ENCODE peak calls at places on chromosomes 4 and X, in four cellular contexts. S, I, Y and K are unnamed samples.

GRCh38 chr4:90840828-90841227 is 713.6 kb downstream of the CCSER1 start:
- DNase-seq in Y (no peak), S (no peak), I (no peak), K (peak)

GRCh38 chr4:101954351-101954750 is 163.8 kb downstream of the BANK1 start:
- DNase-seq in S (no peak), Y (peak), I (no peak), K (peak)

GRCh38 chr4:35541146-35541887 is 703.0 kb downstream of the ARAP2 start:
- DNase-seq in I (no peak), S (no peak), Y (no peak), K (no peak)

GRCh38 chrX:17987783-17988182 is 126.7 kb upstream of the RAI2 start:
- DNase-seq in S (no peak), I (no peak), Y (no peak), K (no peak)

GRCh38 chr4:25993564-25994185 is 79.7 kb downstream of the SMIM20 start:
- DNase-seq in S (peak), Y (peak), I (peak), K (peak)

GRCh38 chrX:23854945-23855344 is 52.8 kb downstream of the APOO start:
- DNase-seq in S (no peak), Y (peak), I (no peak), K (peak)

GRCh38 chrX:80602017-80602765 is 181.9 kb downstream of the TENT5D start:
- DNase-seq in S (no peak), I (no peak), Y (peak), K (peak)

GRCh38 chr4:147060171-147060931 is 114.7 kb upstream of the TTC29 start:
- DNase-seq in S (no peak), Y (peak), I (no peak), K (peak)

GRCh38 chr4:110412354-110412753 is 63.6 kb upstream of the ENPEP start:
- DNase-seq in S (no peak), I (no peak), Y (no peak), K (no peak)

GRCh38 chr4:53313510-53313909 is 52.4 kb downstream of the SCFD2 start:
- DNase-seq in S (no peak), Y (peak), I (peak), K (peak)

GRCh38 chrX:1481636-1482529 is 29.2 kb upstream of the ASMTL start:
- DNase-seq in S (no peak), Y (peak), I (peak), K (peak)